ENCODE peak calls at places on chromosomes 4 and X, in ten cellular contexts. Q is right lobe of liver, J is cardiac fibroblast, U is fibroblast of mammary gland, O is body of pancreas, S is fibroblast of pulmonary artery, D is mammary epithelial cell, V is psoas muscle, R is fibroblast of lung, A is colonic mucosa. G is an unnamed sample.

GRCh38 chr4:118849867-118850812 is 14.2 kb upstream of the SEC24D start:
- DNase-seq in Q (no peak), J (peak), U (no peak), O (no peak), S (peak), D (peak), V (no peak), R (peak), A (peak), G (no peak)

GRCh38 chr4:19151684-19152083 is 1100.0 kb upstream of the SLIT2 start:
- DNase-seq in Q (no peak), J (no peak), U (no peak), O (no peak), S (no peak), D (no peak), V (no peak), R (no peak), A (no peak), G (no peak)

GRCh38 chr4:102343964-102344519 is 1.2 kb downstream of the SLC39A8 start:
- DNase-seq in Q (no peak), J (no peak), U (peak), O (peak), S (no peak), D (no peak), V (no peak), R (no peak), A (peak), G (no peak)

GRCh38 chrX:123835661-123836371 is 24.0 kb upstream of the XIAP start:
- DNase-seq in Q (no peak), J (peak), U (peak), O (peak), S (peak), D (peak), V (no peak), R (peak), A (peak), G (peak)

GRCh38 chr4:138978028-138978585 is 37.5 kb upstream of the NOCT start:
- DNase-seq in Q (no peak), J (no peak), U (no peak), O (no peak), S (no peak), D (no peak), V (no peak), R (no peak), A (no peak), G (no peak)

GRCh38 chrX:18026171-18026570 is 165.1 kb upstream of the RAI2 start:
- DNase-seq in Q (no peak), J (no peak), U (peak), O (no peak), S (no peak), D (no peak), V (no peak), R (peak), A (no peak), G (no peak)

GRCh38 chrX:131734621-131735020 is 190.7 kb downstream of the OR13H1 start:
- DNase-seq in Q (peak), J (no peak), U (peak), O (peak), S (no peak), D (peak), V (peak), R (no peak), A (peak), G (no peak)

GRCh38 chr4:83552085-83552484 is 16.2 kb downstream of the GPAT3 start:
- DNase-seq in Q (no peak), J (peak), U (peak), O (no peak), S (peak), D (peak), V (no peak), R (no peak), A (no peak), G (peak)

GRCh38 chrX:17596546-17597205 is 140.6 kb upstream of the SCML1 start:
- DNase-seq in Q (no peak), J (no peak), U (no peak), O (no peak), S (no peak), D (no peak), V (no peak), R (no peak), A (no peak), G (no peak)

GRCh38 chr4:38533024-38533556 is 130.9 kb upstream of the KLF3 start:
- DNase-seq in Q (no peak), J (no peak), U (no peak), O (no peak), S (no peak), D (no peak), V (no peak), R (no peak), A (no peak), G (no peak)

GRCh38 chrX:153414838-153415552 is 3.7 kb downstream of the ZFP92 start:
- DNase-seq in Q (no peak), J (peak), U (peak), O (no peak), S (peak), D (no peak), V (peak), R (peak), A (no peak), G (peak)

GRCh38 chrX:22349116-22349515 is 76.4 kb downstream of the CBLL2 start:
- DNase-seq in Q (no peak), J (peak), U (peak), O (no peak), S (no peak), D (no peak), V (no peak), R (peak), A (no peak), G (no peak)

GRCh38 chrX:135396566-135396965 is 25.2 kb upstream of the SMIM10L2A start:
- DNase-seq in Q (no peak), J (no peak), U (no peak), O (no peak), S (no peak), D (no peak), V (no peak), R (no peak), A (no peak), G (no peak)

GRCh38 chr4:183335369-183335940 is 13.2 kb upstream of the CLDN24 start:
- DNase-seq in Q (no peak), J (peak), U (peak), O (peak), S (peak), D (peak), V (no peak), R (peak), A (no peak), G (peak)

GRCh38 chr4:16897351-16897750 is 1.1 kb downstream of the LDB2 start:
- DNase-seq in Q (no peak), J (no peak), U (no peak), O (no peak), S (peak), D (no peak), V (no peak), R (peak), A (no peak), G (no peak)

GRCh38 chr4:40685300-40685699 is 55.6 kb upstream of the RBM47 start:
- DNase-seq in Q (no peak), J (peak), U (peak), O (no peak), S (peak), D (peak), V (no peak), R (peak), A (no peak), G (peak)

GRCh38 chrX:113833096-113833495 is 750.8 kb upstream of the HTR2C start:
- DNase-seq in Q (no peak), J (peak), U (peak), O (no peak), S (no peak), D (no peak), V (no peak), R (no peak), A (no peak), G (no peak)

GRCh38 chr4:35459045-35459444 is 785.3 kb downstream of the ARAP2 start:
- DNase-seq in Q (no peak), J (no peak), U (no peak), O (no peak), S (no peak), D (no peak), V (no peak), R (no peak), A (no peak), G (no peak)

GRCh38 chr4:105158837-105159236 is 12.2 kb downstream of the TET2 start:
- DNase-seq in Q (peak), J (peak), U (peak), O (no peak), S (peak), D (no peak), V (no peak), R (peak), A (no peak), G (no peak)

GRCh38 chr4:39043697-39044363 is 11.6 kb upstream of the TMEM156 start:
- DNase-seq in Q (no peak), J (peak), U (peak), O (no peak), S (peak), D (peak), V (no peak), R (no peak), A (no peak), G (no peak)

GRCh38 chr4:143188325-143189088 is 3.8 kb downstream of the USP38 start:
- DNase-seq in Q (no peak), J (peak), U (peak), O (no peak), S (no peak), D (peak), V (no peak), R (no peak), A (no peak), G (no peak)
- H3K4me3 ChIP-seq in Q (peak), J (no peak), U (peak), O (no peak), S (peak), D (peak), V (peak), R (peak), A (peak), G (peak)

DNA sequence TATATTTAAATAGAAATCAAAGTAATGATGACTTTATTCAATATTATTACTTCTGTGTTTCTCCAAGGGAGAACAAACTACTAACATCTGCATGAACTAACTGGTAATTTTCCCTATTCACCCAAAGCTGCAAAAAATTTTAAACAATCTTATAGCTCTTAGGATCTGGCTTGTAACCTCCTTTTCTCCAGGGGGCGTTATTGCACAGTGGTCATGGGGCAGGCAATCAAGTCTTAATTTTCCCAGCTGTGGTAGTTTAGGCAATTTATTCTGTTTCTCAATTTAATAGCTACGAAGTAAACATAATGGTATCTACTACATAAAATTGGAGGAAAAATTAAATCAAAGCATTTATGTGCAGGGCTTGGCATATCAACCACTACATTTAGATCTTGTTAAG is 137.5 kb upstream of the GUCY1A1 start:
- DNase-seq in Q (no peak), J (peak), U (peak), O (no peak), S (peak), D (no peak), V (no peak), R (peak), A (no peak), G (peak)
- TF ChIP-seq CTCF in Q (peak), J (peak), U (peak), O (no peak), S (peak), D (peak), V (no peak), R (no peak), A (no peak), G (peak)

DNA sequence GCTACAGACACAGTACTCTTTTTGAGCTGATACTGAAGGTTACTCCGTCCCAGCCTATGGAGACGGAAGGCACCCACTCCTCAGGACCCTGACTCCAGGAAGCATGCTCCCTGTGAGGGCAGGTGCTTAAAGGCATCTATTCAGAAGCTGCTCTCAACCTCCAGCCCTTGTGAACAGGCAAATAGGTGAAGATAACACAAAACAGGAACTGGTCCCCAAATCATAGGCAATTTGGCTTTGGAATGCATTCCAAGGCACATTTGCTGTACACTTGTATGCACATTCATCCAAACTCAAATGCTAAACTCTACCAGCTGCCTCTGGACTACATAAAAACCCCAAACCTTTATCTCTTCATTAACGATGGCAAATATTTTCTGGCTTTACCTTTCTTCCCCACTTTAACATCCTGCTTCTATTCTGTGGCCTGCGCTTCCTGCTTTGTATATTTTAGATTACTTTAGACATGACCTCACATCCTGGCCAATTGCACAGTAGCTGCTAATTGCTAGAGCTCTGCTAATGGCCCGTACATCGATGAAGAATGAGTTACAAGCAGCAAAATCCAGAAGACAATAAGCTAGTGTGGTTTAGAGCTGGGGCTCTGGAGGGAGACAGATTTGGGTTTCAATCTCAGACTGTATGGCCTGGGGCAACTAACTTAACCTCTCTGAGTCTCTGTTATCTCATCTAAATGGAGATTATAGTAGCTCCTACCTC is 3.2 kb downstream of the SEL1L3 start:
- DNase-seq in Q (no peak), J (no peak), U (no peak), O (no peak), S (peak), D (no peak), V (no peak), R (no peak), A (no peak), G (no peak)
- H3K4me3 ChIP-seq in Q (no peak), J (no peak), U (no peak), O (no peak), S (no peak), D (no peak), V (no peak), R (no peak), A (no peak), G (no peak)

DNA sequence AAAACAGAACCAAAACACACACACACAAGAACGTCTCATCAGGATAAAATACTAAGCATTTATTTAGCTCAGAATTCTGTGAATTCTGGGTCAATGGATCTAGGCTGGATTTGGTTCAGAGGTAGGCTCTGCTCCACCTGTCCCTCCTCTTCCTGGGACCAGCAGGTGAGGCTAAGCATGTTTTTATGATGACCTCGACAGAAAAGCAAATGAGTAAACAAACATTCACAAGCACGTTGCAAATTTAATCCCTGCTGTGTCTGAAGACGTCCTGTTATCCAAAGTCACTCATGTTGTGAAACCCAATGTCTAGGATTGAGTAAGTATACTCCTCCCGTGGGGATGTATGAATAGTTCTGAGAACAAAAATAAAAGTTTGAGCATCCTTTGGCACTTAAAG is 371.4 kb upstream of the TECRL start:
- DNase-seq in Q (no peak), J (no peak), U (no peak), O (no peak), S (no peak), D (no peak), V (no peak), R (no peak), A (no peak), G (no peak)
- TF ChIP-seq CTCF in Q (no peak), J (no peak), U (no peak), O (no peak), S (no peak), D (no peak), V (no peak), R (no peak), A (no peak), G (no peak)

DNA sequence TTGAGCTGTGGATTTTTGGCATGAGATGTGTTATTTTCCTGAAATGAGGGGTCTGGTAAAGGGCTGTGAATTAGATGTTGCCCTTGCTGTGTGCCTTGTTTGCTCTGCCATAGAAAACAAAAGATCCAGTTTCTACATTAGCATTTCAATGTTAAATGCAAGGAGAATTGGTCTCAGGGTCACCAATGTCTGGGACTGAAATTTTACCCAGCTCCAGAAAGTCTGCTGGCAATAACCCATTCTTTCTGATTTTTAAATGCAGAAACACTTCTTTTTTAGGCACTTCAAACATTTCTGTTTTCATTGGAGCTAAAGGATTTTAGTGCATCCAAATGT is 13.8 kb upstream of the FREM3 start:
- DNase-seq in Q (no peak), J (no peak), U (no peak), O (no peak), S (no peak), D (no peak), V (no peak), R (no peak), A (no peak), G (no peak)
- H3K4me3 ChIP-seq in Q (no peak), J (no peak), U (no peak), O (no peak), S (no peak), D (no peak), V (no peak), R (no peak), A (no peak), G (no peak)

G was measured in foreskin fibroblast.